ENCODE peak calls at places on chromosomes 13 and 19, in seven cellular contexts. One of them, this sample, is unnamed.
A peak's percentile ranks its signal among the peaks of the same experiment; 100 is the strongest.

GRCh38 chr13:30978981-30979956 is 46.8 kb downstream of the TEX26 start:
- DNase-seq in A549: peak; percentile 31
- DNase-seq in IMR-90: no peak
- DNase-seq in uterus: no peak
- DNase-seq in breast epithelium: no peak
- DNase-seq in upper lobe of left lung: peak; percentile 54
- DNase-seq in esophagus squamous epithelium: no peak
- DNase-seq in this sample: no peak

GRCh38 chr13:46278474-46278873 is 66.7 kb downstream of the LRRC63 start:
- DNase-seq in A549: no peak
- DNase-seq in IMR-90: no peak
- DNase-seq in uterus: no peak
- DNase-seq in breast epithelium: no peak
- DNase-seq in upper lobe of left lung: no peak
- DNase-seq in esophagus squamous epithelium: no peak
- DNase-seq in this sample: no peak

GRCh38 chr19:6232567-6232966 is 47.2 kb downstream of the MLLT1 start:
- DNase-seq in A549: no peak
- DNase-seq in IMR-90: peak; percentile 88
- DNase-seq in uterus: no peak
- DNase-seq in breast epithelium: no peak
- DNase-seq in upper lobe of left lung: no peak
- DNase-seq in esophagus squamous epithelium: no peak
- DNase-seq in this sample: no peak

GRCh38 chr13:34349091-34349722 is 531.3 kb downstream of the RFC3 start:
- DNase-seq in A549: peak; percentile 79
- DNase-seq in IMR-90: peak; percentile 89
- DNase-seq in uterus: peak; percentile 44
- DNase-seq in breast epithelium: peak; percentile 70
- DNase-seq in upper lobe of left lung: no peak
- DNase-seq in esophagus squamous epithelium: no peak
- DNase-seq in this sample: peak; percentile 78

GRCh38 chr13:111516712-111517640 is 196.5 kb downstream of the TEX29 start:
- DNase-seq in A549: no peak
- DNase-seq in IMR-90: no peak
- DNase-seq in uterus: no peak
- DNase-seq in breast epithelium: peak; percentile 33
- DNase-seq in upper lobe of left lung: peak; percentile 63
- DNase-seq in esophagus squamous epithelium: no peak
- DNase-seq in this sample: no peak

GRCh38 chr19:40771101-40771539 is 4.2 kb upstream of the MIA start:
- DNase-seq in A549: peak; percentile 80
- DNase-seq in IMR-90: no peak
- DNase-seq in uterus: no peak
- DNase-seq in breast epithelium: no peak
- DNase-seq in upper lobe of left lung: no peak
- DNase-seq in esophagus squamous epithelium: no peak
- DNase-seq in this sample: no peak

GRCh38 chr19:38849746-38850230 is at the start of gene HNRNPL:
- DNase-seq in A549: no peak
- DNase-seq in IMR-90: no peak
- DNase-seq in uterus: no peak
- DNase-seq in breast epithelium: peak; percentile 100
- DNase-seq in upper lobe of left lung: peak; percentile 100
- DNase-seq in esophagus squamous epithelium: peak; percentile 100
- DNase-seq in this sample: no peak

GRCh38 chr13:77860621-77861020 is 58.0 kb downstream of the EDNRB start:
- DNase-seq in A549: no peak
- DNase-seq in IMR-90: peak; percentile 93
- DNase-seq in uterus: no peak
- DNase-seq in breast epithelium: no peak
- DNase-seq in upper lobe of left lung: no peak
- DNase-seq in esophagus squamous epithelium: no peak
- DNase-seq in this sample: no peak

GRCh38 chr13:58397596-58398387 is 766.2 kb downstream of the PCDH17 start:
- DNase-seq in A549: no peak
- DNase-seq in IMR-90: no peak
- DNase-seq in uterus: no peak
- DNase-seq in breast epithelium: no peak
- DNase-seq in upper lobe of left lung: peak; percentile 10
- DNase-seq in esophagus squamous epithelium: no peak
- DNase-seq in this sample: no peak

GRCh38 chr13:97012251-97013048 is 18.2 kb upstream of the OXGR1 start:
- DNase-seq in A549: no peak
- DNase-seq in IMR-90: no peak
- DNase-seq in uterus: no peak
- DNase-seq in breast epithelium: no peak
- DNase-seq in upper lobe of left lung: no peak
- DNase-seq in esophagus squamous epithelium: no peak
- DNase-seq in this sample: no peak

GRCh38 chr13:42696191-42696590 is 85.2 kb upstream of the FAM216B start:
- DNase-seq in A549: no peak
- DNase-seq in IMR-90: peak; percentile 80
- DNase-seq in uterus: no peak
- DNase-seq in breast epithelium: no peak
- DNase-seq in upper lobe of left lung: no peak
- DNase-seq in esophagus squamous epithelium: no peak
- DNase-seq in this sample: no peak

GRCh38 chr13:41995946-41996345 is 35.0 kb upstream of the VWA8 start:
- DNase-seq in A549: no peak
- DNase-seq in IMR-90: peak; percentile 75
- DNase-seq in uterus: no peak
- DNase-seq in breast epithelium: no peak
- DNase-seq in upper lobe of left lung: no peak
- DNase-seq in esophagus squamous epithelium: no peak
- DNase-seq in this sample: no peak

GRCh38 chr13:91955546-91956355 is 557.3 kb downstream of the GPC5 start:
- DNase-seq in A549: no peak
- DNase-seq in IMR-90: no peak
- DNase-seq in uterus: no peak
- DNase-seq in breast epithelium: no peak
- DNase-seq in upper lobe of left lung: no peak
- DNase-seq in esophagus squamous epithelium: no peak
- DNase-seq in this sample: no peak

GRCh38 chr19:38634757-38635482 is 12.5 kb upstream of the ACTN4 start:
- DNase-seq in A549: peak; percentile 80
- DNase-seq in IMR-90: peak; percentile 54
- DNase-seq in uterus: peak; percentile 72
- DNase-seq in breast epithelium: peak; percentile 76
- DNase-seq in upper lobe of left lung: no peak
- DNase-seq in esophagus squamous epithelium: no peak
- DNase-seq in this sample: peak; percentile 84

GRCh38 chr19:38616265-38616664 is 1.5 kb downstream of the MAP4K1 start:
- DNase-seq in A549: no peak
- DNase-seq in IMR-90: no peak
- DNase-seq in uterus: no peak
- DNase-seq in breast epithelium: no peak
- DNase-seq in upper lobe of left lung: no peak
- DNase-seq in esophagus squamous epithelium: no peak
- DNase-seq in this sample: no peak

GRCh38 chr19:15841875-15842569 is 26.6 kb upstream of the OR10H1 start:
- DNase-seq in A549: no peak
- DNase-seq in IMR-90: no peak
- DNase-seq in uterus: no peak
- DNase-seq in breast epithelium: no peak
- DNase-seq in upper lobe of left lung: no peak
- DNase-seq in esophagus squamous epithelium: no peak
- DNase-seq in this sample: no peak

GRCh38 chr19:3555653-3556422 is 1.5 kb downstream of the MFSD12 start:
- DNase-seq in A549: no peak
- DNase-seq in IMR-90: no peak
- DNase-seq in uterus: no peak
- DNase-seq in breast epithelium: no peak
- DNase-seq in upper lobe of left lung: no peak
- DNase-seq in esophagus squamous epithelium: no peak
- DNase-seq in this sample: no peak

GRCh38 chr19:28820289-28820688 is 392.7 kb downstream of the UQCRFS1 start:
- DNase-seq in A549: no peak
- DNase-seq in IMR-90: no peak
- DNase-seq in uterus: no peak
- DNase-seq in breast epithelium: no peak
- DNase-seq in upper lobe of left lung: no peak
- DNase-seq in esophagus squamous epithelium: no peak
- DNase-seq in this sample: no peak

GRCh38 chr19:8615813-8616596 is 5.5 kb upstream of the ADAMTS10 start:
- DNase-seq in A549: peak; percentile 83
- DNase-seq in IMR-90: peak; percentile 55
- DNase-seq in uterus: peak; percentile 38
- DNase-seq in breast epithelium: no peak
- DNase-seq in upper lobe of left lung: no peak
- DNase-seq in esophagus squamous epithelium: no peak
- DNase-seq in this sample: peak; percentile 77

GRCh38 chr19:19115954-19116353 is 22.3 kb downstream of the TMEM161A start:
- DNase-seq in A549: peak; percentile 37
- DNase-seq in IMR-90: no peak
- DNase-seq in uterus: no peak
- DNase-seq in breast epithelium: no peak
- DNase-seq in upper lobe of left lung: no peak
- DNase-seq in esophagus squamous epithelium: no peak
- DNase-seq in this sample: no peak

GRCh38 chr13:50912851-50913250 is 3.3 kb downstream of the RNASEH2B start:
- DNase-seq in A549: no peak
- DNase-seq in IMR-90: peak; percentile 55
- DNase-seq in uterus: no peak
- DNase-seq in breast epithelium: no peak
- DNase-seq in upper lobe of left lung: no peak
- DNase-seq in esophagus squamous epithelium: no peak
- DNase-seq in this sample: no peak
- H3K4me1 ChIP-seq in A549: peaks cover 18% of the 10 kb centered on the region
- H3K4me1 ChIP-seq in IMR-90: peaks cover 14% of the 10 kb centered on the region
- H3K4me1 ChIP-seq in uterus: peaks cover 5% of the 10 kb centered on the region
- H3K4me1 ChIP-seq in breast epithelium: peaks cover 9% of the 10 kb centered on the region
- H3K4me1 ChIP-seq in upper lobe of left lung: peaks cover 34% of the 10 kb centered on the region
- H3K4me1 ChIP-seq in esophagus squamous epithelium: peaks cover 30% of the 10 kb centered on the region
- H3K4me1 ChIP-seq in this sample: peaks cover 32% of the 10 kb centered on the region

GRCh38 chr13:28602580-28602979 is 56.4 kb upstream of the POMP start:
- DNase-seq in A549: no peak
- DNase-seq in IMR-90: no peak
- DNase-seq in uterus: no peak
- DNase-seq in breast epithelium: no peak
- DNase-seq in upper lobe of left lung: no peak
- DNase-seq in esophagus squamous epithelium: no peak
- DNase-seq in this sample: no peak

GRCh38 chr13:28597641-28598040 is 61.3 kb upstream of the POMP start:
- DNase-seq in A549: no peak
- DNase-seq in IMR-90: peak; percentile 60
- DNase-seq in uterus: no peak
- DNase-seq in breast epithelium: no peak
- DNase-seq in upper lobe of left lung: no peak
- DNase-seq in esophagus squamous epithelium: no peak
- DNase-seq in this sample: no peak

GRCh38 chr13:28606466-28606865 is 52.5 kb upstream of the POMP start:
- DNase-seq in A549: no peak
- DNase-seq in IMR-90: peak; percentile 19
- DNase-seq in uterus: no peak
- DNase-seq in breast epithelium: no peak
- DNase-seq in upper lobe of left lung: no peak
- DNase-seq in esophagus squamous epithelium: no peak
- DNase-seq in this sample: no peak

GRCh38 chr13:28603033-28603664 is 55.8 kb upstream of the POMP start:
- DNase-seq in A549: no peak
- DNase-seq in IMR-90: peak; percentile 41
- DNase-seq in uterus: no peak
- DNase-seq in breast epithelium: no peak
- DNase-seq in upper lobe of left lung: no peak
- DNase-seq in esophagus squamous epithelium: no peak
- DNase-seq in this sample: no peak

DNA sequence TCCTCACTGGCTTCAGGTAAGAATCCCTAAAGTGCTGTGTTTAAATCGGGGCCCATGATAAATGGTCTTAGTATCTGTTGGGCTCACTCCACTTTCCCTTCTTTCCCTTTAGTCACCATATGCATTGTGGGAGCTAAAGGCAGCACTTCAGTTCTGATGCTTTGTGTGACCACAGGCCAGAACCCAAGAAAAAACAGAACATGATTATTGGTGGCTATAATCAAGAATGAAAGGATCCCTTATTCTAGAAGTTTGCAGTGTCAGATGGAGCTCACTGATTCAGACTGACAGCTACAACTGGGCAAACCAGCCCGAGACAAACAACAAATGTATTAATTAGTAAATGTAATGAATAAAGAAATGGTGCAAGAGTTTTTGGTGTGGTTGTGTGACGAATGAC is 57.3 kb upstream of the POMP start:
- DNase-seq in A549: no peak
- DNase-seq in IMR-90: no peak
- DNase-seq in uterus: no peak
- DNase-seq in breast epithelium: no peak
- DNase-seq in upper lobe of left lung: no peak
- DNase-seq in esophagus squamous epithelium: no peak
- DNase-seq in this sample: no peak
- TF ChIP-seq CTCF in A549: no peak
- TF ChIP-seq CTCF in IMR-90: no peak
- TF ChIP-seq CTCF in uterus: no peak
- TF ChIP-seq CTCF in breast epithelium: no peak
- TF ChIP-seq CTCF in upper lobe of left lung: no peak
- TF ChIP-seq CTCF in esophagus squamous epithelium: no peak
- TF ChIP-seq CTCF in this sample: no peak

DNA sequence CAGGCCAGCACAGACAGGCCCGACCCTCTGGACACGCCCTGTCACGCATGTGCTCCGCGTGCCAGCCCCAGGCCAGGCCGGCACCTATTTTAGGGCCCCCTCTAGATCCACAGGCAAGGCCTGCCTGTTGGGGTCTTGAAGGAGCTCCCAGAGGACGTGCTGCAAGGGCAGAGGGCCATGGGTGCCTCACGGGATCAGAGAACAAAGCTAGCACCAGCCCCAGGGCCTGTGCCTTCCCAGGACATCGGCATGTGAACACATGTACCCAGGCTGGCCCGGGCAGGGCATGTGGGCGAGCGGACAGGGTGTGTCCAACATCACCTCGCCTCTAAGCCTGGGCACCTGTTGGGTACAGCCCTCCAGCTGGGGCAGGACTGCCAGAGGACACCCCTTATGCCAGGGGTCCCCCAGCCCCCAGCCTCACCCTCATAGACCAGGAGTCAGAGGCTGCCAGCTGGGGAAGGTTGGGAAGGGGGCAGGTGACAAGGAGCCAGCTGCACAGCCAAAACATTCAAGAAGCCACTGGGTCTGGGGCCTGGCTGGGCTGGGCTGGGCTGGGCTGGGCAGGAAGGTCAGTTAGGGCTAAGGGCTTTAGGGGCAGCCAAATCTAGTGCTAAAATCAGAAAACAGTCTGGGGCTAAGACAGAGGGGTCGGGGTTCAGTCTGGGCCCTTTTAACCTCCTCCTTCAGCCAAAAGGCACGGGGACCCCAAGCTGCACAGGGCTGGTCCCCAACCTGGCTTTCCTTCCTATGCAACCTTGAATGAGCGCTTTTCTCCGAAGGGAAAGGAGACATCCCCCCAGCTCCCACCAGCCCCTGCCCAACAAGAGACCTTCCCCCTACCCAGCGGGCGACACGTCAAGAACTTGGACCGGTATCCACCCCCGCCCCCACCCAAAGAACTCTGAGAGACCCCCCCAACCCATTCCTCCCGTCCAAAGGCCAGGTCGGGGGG is 35.3 kb upstream of the NANOS3 start:
- DNase-seq in A549: peak; percentile 53
- DNase-seq in IMR-90: no peak
- DNase-seq in uterus: no peak
- DNase-seq in breast epithelium: peak; percentile 84
- DNase-seq in upper lobe of left lung: peak; percentile 91
- DNase-seq in esophagus squamous epithelium: no peak
- DNase-seq in this sample: peak; percentile 86
- TF ChIP-seq POLR2A in A549: no peak
- TF ChIP-seq POLR2A in IMR-90: peak; percentile 19
- TF ChIP-seq POLR2A in uterus: no peak
- TF ChIP-seq POLR2A in breast epithelium: peak; percentile 35
- TF ChIP-seq POLR2A in upper lobe of left lung: peak; percentile 87
- TF ChIP-seq POLR2A in esophagus squamous epithelium: peak; percentile 15
- TF ChIP-seq POLR2A in this sample: no peak

GRCh38 chr13:45086484-45086883 is 33.8 kb upstream of the GTF2F2 start:
- DNase-seq in A549: no peak
- DNase-seq in IMR-90: peak; percentile 55
- DNase-seq in uterus: no peak
- DNase-seq in breast epithelium: no peak
- DNase-seq in upper lobe of left lung: no peak
- DNase-seq in esophagus squamous epithelium: no peak
- DNase-seq in this sample: no peak
- H3K4me1 ChIP-seq in A549: no peaks in the 10 kb centered on the region
- H3K4me1 ChIP-seq in IMR-90: no peaks in the 10 kb centered on the region
- H3K4me1 ChIP-seq in uterus: no peaks in the 10 kb centered on the region
- H3K4me1 ChIP-seq in breast epithelium: no peaks in the 10 kb centered on the region
- H3K4me1 ChIP-seq in upper lobe of left lung: no peaks in the 10 kb centered on the region
- H3K4me1 ChIP-seq in esophagus squamous epithelium: no peaks in the 10 kb centered on the region
- H3K4me1 ChIP-seq in this sample: no peaks in the 10 kb centered on the region

This sample was measured in sigmoid colon.